ENCODE peak calls at places on chromosomes 6 and 20, in seven cellular contexts. L, Y, M, W, J, K and E are unnamed samples.

GRCh38 chr6:144582939-144583613 is 297.9 kb downstream of the UTRN start:
- DNase-seq in L (peak), Y (no peak), M (peak), W (no peak), J (peak), K (no peak), E (peak)

GRCh38 chr6:95768539-95768938 is 191.2 kb downstream of the MANEA start:
- DNase-seq in L (no peak), Y (no peak), M (no peak), W (no peak), J (no peak), K (peak), E (no peak)

GRCh38 chr6:89952696-89953095 is 58.4 kb downstream of the GJA10 start:
- DNase-seq in L (no peak), Y (peak), M (no peak), W (no peak), J (no peak), K (no peak), E (no peak)

GRCh38 chr20:57598060-57598459 is 22.2 kb downstream of the ZBP1 start:
- DNase-seq in L (no peak), Y (no peak), M (peak), W (no peak), J (no peak), K (no peak), E (no peak)

GRCh38 chr6:168154263-168154917 is 75.4 kb upstream of the FRMD1 start:
- DNase-seq in L (no peak), Y (no peak), M (no peak), W (peak), J (no peak), K (peak), E (no peak)

GRCh38 chr20:50274570-50275430 is 84.2 kb downstream of the CEBPB start:
- DNase-seq in L (peak), Y (no peak), M (peak), W (peak), J (no peak), K (no peak), E (no peak)

GRCh38 chr20:44247676-44248419 is 740 bp downstream of the GDAP1L1 start:
- DNase-seq in L (no peak), Y (peak), M (no peak), W (no peak), J (no peak), K (no peak), E (peak)

GRCh38 chr20:8454137-8454712 is 322.2 kb downstream of the PLCB1 start:
- DNase-seq in L (no peak), Y (peak), M (no peak), W (no peak), J (no peak), K (no peak), E (peak)

GRCh38 chr20:8646716-8647115 is 422.2 kb upstream of the PLCB4 start:
- DNase-seq in L (no peak), Y (peak), M (no peak), W (no peak), J (no peak), K (no peak), E (no peak)

GRCh38 chr6:3108746-3109414 is 9.6 kb upstream of the BPHL start:
- DNase-seq in L (no peak), Y (no peak), M (no peak), W (no peak), J (no peak), K (no peak), E (no peak)

GRCh38 chr6:87103977-87104601 is 9.2 kb upstream of the CGA start:
- DNase-seq in L (no peak), Y (no peak), M (no peak), W (no peak), J (no peak), K (no peak), E (no peak)

GRCh38 chr20:3680701-3681351 is 984 bp downstream of the ADAM33 start:
- DNase-seq in L (no peak), Y (no peak), M (no peak), W (no peak), J (no peak), K (no peak), E (no peak)

GRCh38 chr20:33947709-33948295 is 45.9 kb upstream of the RALY start:
- DNase-seq in L (no peak), Y (peak), M (no peak), W (no peak), J (no peak), K (peak), E (no peak)

GRCh38 chr6:158194487-158195280 is 26.5 kb downstream of the GTF2H5 start:
- DNase-seq in L (no peak), Y (no peak), M (no peak), W (no peak), J (no peak), K (no peak), E (no peak)

GRCh38 chr6:164216368-164216767 is 801.9 kb downstream of the QKI start:
- DNase-seq in L (no peak), Y (no peak), M (no peak), W (no peak), J (no peak), K (no peak), E (no peak)

GRCh38 chr6:168365422-168366165 is 46.0 kb upstream of the DACT2 start:
- DNase-seq in L (peak), Y (no peak), M (no peak), W (peak), J (no peak), K (no peak), E (no peak)

GRCh38 chr6:110541701-110542309 is 65.4 kb upstream of the SLC22A16 start:
- DNase-seq in L (no peak), Y (no peak), M (no peak), W (no peak), J (no peak), K (no peak), E (no peak)

GRCh38 chr6:156852147-156852857 is 75.1 kb downstream of the ARID1B start:
- DNase-seq in L (no peak), Y (no peak), M (no peak), W (no peak), J (no peak), K (no peak), E (no peak)

GRCh38 chr20:14667241-14667640 is 329.8 kb upstream of the FLRT3 start:
- DNase-seq in L (no peak), Y (no peak), M (no peak), W (no peak), J (no peak), K (no peak), E (no peak)

GRCh38 chr6:166775180-166775922 is 148.3 kb upstream of the RPS6KA2 start:
- DNase-seq in L (peak), Y (peak), M (peak), W (no peak), J (peak), K (peak), E (peak)

GRCh38 chr20:32635764-32636163 is 38.0 kb downstream of the C20orf203 start:
- DNase-seq in L (no peak), Y (no peak), M (no peak), W (no peak), J (no peak), K (no peak), E (no peak)

GRCh38 chr6:82570083-82570482 is 206.5 kb downstream of the TPBG start:
- DNase-seq in L (no peak), Y (no peak), M (no peak), W (no peak), J (no peak), K (no peak), E (no peak)

GRCh38 chr20:44704551-44704971 is 10.6 kb upstream of the CCN5 start:
- DNase-seq in L (no peak), Y (no peak), M (no peak), W (peak), J (no peak), K (no peak), E (no peak)

GRCh38 chr20:34528921-34529297 is 12.7 kb downstream of the DYNLRB1 start:
- DNase-seq in L (peak), Y (no peak), M (peak), W (peak), J (no peak), K (no peak), E (no peak)

GRCh38 chr6:150176659-150177058 is 33.8 kb downstream of the PPP1R14C start:
- DNase-seq in L (no peak), Y (no peak), M (no peak), W (no peak), J (no peak), K (no peak), E (no peak)

GRCh38 chr6:56026461-56027180 is 151.2 kb upstream of the BMP5 start:
- DNase-seq in L (no peak), Y (no peak), M (no peak), W (no peak), J (no peak), K (peak), E (no peak)

GRCh38 chr6:114342826-114343781 is at the start of gene HS3ST5:
- DNase-seq in L (peak), Y (no peak), M (peak), W (peak), J (peak), K (peak), E (peak)

GRCh38 chr6:50649086-50649485 is 64.2 kb upstream of the TFAP2D start:
- DNase-seq in L (no peak), Y (no peak), M (no peak), W (no peak), J (no peak), K (no peak), E (no peak)

GRCh38 chr6:166005846-166006592 is 161.6 kb downstream of the TBXT start:
- DNase-seq in L (no peak), Y (peak), M (no peak), W (peak), J (no peak), K (peak), E (no peak)

GRCh38 chr6:53833147-53833546 is 38.3 kb downstream of the LRRC1 start:
- DNase-seq in L (no peak), Y (no peak), M (no peak), W (no peak), J (no peak), K (no peak), E (no peak)
- TF ChIP-seq CTCF in L (no peak), Y (no peak), M (no peak), W (no peak), J (no peak), K (no peak), E (no peak)

GRCh38 chr6:140276133-140276532 is 901.7 kb upstream of the CITED2 start:
- DNase-seq in L (no peak), Y (no peak), M (no peak), W (no peak), J (no peak), K (no peak), E (no peak)
- TF ChIP-seq CTCF in L (no peak), Y (no peak), M (no peak), W (no peak), J (no peak), K (no peak), E (no peak)

DNA sequence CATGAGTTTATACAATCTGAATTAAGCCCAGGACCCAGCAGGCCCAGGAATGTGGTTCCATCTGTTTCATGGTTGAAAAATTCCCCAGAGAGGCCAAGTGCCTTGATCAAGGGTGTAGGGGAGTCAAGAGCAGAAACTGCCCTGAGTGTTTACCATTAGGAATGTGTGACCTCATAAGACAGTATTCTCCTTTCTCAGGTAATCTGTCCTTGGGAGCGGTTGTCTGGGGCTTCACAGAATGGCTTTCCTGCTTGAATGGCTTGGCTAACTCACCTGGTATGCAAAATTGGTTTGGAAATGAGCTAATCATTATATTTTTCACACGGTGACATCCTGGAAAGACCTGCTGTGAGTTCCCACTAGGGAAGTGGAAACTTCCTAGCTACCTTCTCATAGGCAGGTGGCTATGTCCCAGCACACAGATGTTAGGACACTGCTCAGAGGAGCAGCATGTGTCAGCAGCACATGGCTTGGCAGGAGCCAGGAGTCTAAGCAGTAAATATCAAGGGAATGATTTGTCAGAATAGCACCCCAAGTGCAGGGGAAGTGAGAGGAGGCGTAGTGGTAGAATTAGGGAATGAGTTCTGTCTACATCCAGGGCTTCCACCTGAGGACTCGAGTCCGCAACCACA is 17.7 kb downstream of the CLIC5 start:
- DNase-seq in L (no peak), Y (no peak), M (no peak), W (no peak), J (no peak), K (no peak), E (no peak)
- TF ChIP-seq CTCF in L (no peak), Y (no peak), M (no peak), W (no peak), J (no peak), K (no peak), E (no peak)

DNA sequence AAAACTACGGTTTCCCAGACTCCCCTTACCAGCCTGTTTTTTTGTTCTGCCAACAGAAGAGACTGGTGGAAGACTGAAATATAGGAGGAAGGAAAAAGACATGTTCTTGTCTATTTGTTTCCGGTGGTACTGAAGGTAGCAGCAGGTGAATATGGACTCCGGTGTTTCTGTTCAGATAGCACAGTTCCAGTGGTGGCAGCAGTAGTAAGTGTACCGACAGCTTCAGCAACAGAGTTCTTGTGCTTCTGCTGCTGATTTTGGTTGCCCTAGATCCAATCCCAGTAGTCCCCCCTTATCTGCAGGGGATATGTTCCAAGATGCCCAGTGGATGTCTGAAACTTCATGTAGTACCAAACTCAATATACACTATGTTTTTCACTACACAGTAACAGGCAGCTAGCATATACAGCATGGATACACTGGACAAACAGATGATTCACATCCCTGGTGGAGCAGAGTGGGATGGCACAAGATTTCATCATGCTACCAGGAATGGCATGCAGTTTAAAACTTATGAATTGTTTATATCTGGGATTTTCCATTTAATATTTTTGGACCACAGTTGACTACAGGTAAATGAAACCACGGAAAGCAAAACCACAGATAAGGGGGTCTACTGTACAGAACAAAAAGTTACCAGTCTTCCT is 301.8 kb downstream of the BTBD9 start:
- DNase-seq in L (no peak), Y (peak), M (no peak), W (no peak), J (no peak), K (no peak), E (no peak)
- TF ChIP-seq CTCF in L (no peak), Y (peak), M (no peak), W (no peak), J (no peak), K (peak), E (no peak)

GRCh38 chr20:40689943-40690835 is 1.2 kb upstream of the MAFB start:
- DNase-seq in L (peak), Y (peak), M (peak), W (peak), J (peak), K (peak), E (peak)
- TF ChIP-seq CTCF in L (peak), Y (peak), M (peak), W (peak), J (peak), K (peak), E (peak)